ENCODE peak calls at places on chromosomes 11 and 22, in five cellular contexts. B, F, M, J and K are unnamed samples.
A peak's percentile ranks its signal among the peaks of the same experiment; 100 is the strongest.

GRCh38 chr11:92329644-92330043 is 105.0 kb downstream of the FAT3 start:
- DNase-seq in B (no peak), M (no peak), F (no peak), J (no peak), K (no peak)

GRCh38 chr11:13169709-13170108 is 107.9 kb upstream of the BMAL1 start:
- DNase-seq in F (no peak), M (no peak), J (no peak), B (no peak), K (no peak)

GRCh38 chr22:35154937-35155387 is 89.0 kb downstream of the ISX start:
- DNase-seq in F (peak; percentile 56), M (peak; percentile 68), J (no peak), B (no peak), K (peak; percentile 68)

GRCh38 chr11:96755752-96756151 is 365.9 kb downstream of the JRKL start:
- DNase-seq in M (no peak), B (no peak), F (no peak), J (no peak), K (no peak)

GRCh38 chr11:118791015-118791960 is at the start of gene DDX6:
- DNase-seq in B (peak; percentile 93), F (peak; percentile 96), J (peak; percentile 84), M (peak; percentile 94), K (peak; percentile 84)

GRCh38 chr22:41094036-41094435 is 1.6 kb downstream of the EP300 start:
- DNase-seq in J (no peak), B (no peak), M (no peak), F (no peak), K (peak; percentile 55)

GRCh38 chr11:60378359-60378758 is at the start of gene MS4A7:
- DNase-seq in M (no peak), F (peak; percentile 70), J (no peak), B (no peak), K (no peak)

GRCh38 chr11:69041516-69041915 is 7.2 kb upstream of the TPCN2 start:
- DNase-seq in B (no peak), J (no peak), M (no peak), F (no peak), K (no peak)

GRCh38 chr11:124886978-124887666 is 10.5 kb downstream of the ROBO4 start:
- DNase-seq in B (no peak), M (no peak), J (no peak), F (no peak), K (no peak)

GRCh38 chr11:79182794-79183193 is 258.0 kb downstream of the TENM4 start:
- DNase-seq in B (no peak), M (no peak), J (no peak), F (no peak), K (no peak)

GRCh38 chr11:121795206-121795605 is 320.8 kb downstream of the BLID start:
- DNase-seq in M (no peak), B (no peak), J (no peak), F (no peak), K (no peak)

GRCh38 chr11:73331138-73331916 is 23.3 kb downstream of the ARHGEF17 start:
- DNase-seq in B (no peak), M (no peak), F (no peak), J (no peak), K (no peak)

GRCh38 chr11:124535552-124536232 is 7.8 kb downstream of the OR8B12 start:
- DNase-seq in F (no peak), J (no peak), B (no peak), M (no peak), K (no peak)

GRCh38 chr22:44002324-44002723 is 21.8 kb upstream of the PARVB start:
- DNase-seq in M (no peak), F (peak; percentile 20), B (no peak), J (no peak), K (no peak)

GRCh38 chr22:29155966-29156365 is 49.7 kb upstream of the EMID1 start:
- DNase-seq in F (no peak), B (no peak), M (no peak), J (no peak), K (no peak)

GRCh38 chr22:36026741-36027140 is 1.9 kb downstream of the RBFOX2 start:
- DNase-seq in M (no peak), F (no peak), J (no peak), B (no peak), K (no peak)

GRCh38 chr11:45110562-45110961 is 35.9 kb upstream of the PRDM11 start:
- DNase-seq in J (peak; percentile 41), M (no peak), F (no peak), B (peak; percentile 35), K (peak; percentile 82)

DNA sequence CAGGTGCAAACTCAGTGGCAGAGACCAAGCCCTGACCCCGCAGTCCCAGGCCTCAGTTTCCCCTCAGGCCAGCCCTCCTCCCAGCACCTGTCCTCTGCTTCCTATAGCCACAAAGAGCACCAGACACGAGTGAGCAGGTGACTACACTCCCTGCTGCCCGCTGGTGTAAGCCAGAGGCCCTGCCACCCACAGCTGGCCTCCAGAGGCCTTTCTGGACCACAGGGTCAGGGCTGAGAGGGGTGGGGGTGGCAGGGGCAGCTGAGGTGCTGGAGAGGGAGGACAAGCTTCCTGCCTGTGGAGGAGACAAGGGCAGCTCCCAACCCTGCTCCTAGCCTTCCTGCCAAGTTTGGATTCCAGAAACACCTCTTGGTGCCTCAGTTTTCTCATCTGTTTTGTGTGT is 31.3 kb upstream of the WNT7B start:
- DNase-seq in J (no peak), B (no peak), F (no peak), M (no peak), K (no peak)
- H3K4me1 ChIP-seq in J (peaks cover 7% of the 10 kb centered on the region), B (peaks cover 21% of the 10 kb centered on the region), F (peaks cover 49% of the 10 kb centered on the region), M (peaks cover 21% of the 10 kb centered on the region), K (peaks cover 7% of the 10 kb centered on the region)

DNA sequence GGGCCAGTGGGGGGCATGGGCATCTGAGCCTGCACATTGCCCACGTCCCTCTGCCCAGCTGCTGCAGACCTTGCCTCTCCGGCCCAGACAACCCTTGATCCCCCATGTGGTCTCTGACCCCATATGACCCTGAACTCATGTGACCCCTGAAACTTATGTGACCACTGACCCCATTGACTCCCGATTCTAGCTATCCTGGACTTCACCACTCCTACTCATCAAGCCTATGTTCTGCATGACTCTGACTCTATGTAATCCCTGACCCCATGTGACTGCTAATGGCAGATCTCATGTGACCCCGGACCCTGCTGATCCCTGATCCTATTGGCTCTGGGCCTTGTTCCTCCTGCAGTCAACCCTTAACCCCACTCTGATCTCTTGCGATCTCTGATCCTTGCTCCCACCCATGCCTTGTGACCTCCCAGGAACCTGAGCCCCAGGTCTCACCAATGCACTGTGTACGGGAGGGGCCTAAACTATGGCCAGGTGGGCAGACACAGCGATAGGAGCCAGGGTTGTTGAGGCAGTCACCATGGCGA is 5.7 kb downstream of the LTBP3 start:
- DNase-seq in B (no peak), J (no peak), M (no peak), F (no peak), K (peak; percentile 53)
- H3K4me1 ChIP-seq in B (peaks cover 78% of the 10 kb centered on the region), J (peaks cover 28% of the 10 kb centered on the region), M (peaks cover 19% of the 10 kb centered on the region), F (peaks cover 49% of the 10 kb centered on the region), K (no peaks in the 10 kb centered on the region)

DNA sequence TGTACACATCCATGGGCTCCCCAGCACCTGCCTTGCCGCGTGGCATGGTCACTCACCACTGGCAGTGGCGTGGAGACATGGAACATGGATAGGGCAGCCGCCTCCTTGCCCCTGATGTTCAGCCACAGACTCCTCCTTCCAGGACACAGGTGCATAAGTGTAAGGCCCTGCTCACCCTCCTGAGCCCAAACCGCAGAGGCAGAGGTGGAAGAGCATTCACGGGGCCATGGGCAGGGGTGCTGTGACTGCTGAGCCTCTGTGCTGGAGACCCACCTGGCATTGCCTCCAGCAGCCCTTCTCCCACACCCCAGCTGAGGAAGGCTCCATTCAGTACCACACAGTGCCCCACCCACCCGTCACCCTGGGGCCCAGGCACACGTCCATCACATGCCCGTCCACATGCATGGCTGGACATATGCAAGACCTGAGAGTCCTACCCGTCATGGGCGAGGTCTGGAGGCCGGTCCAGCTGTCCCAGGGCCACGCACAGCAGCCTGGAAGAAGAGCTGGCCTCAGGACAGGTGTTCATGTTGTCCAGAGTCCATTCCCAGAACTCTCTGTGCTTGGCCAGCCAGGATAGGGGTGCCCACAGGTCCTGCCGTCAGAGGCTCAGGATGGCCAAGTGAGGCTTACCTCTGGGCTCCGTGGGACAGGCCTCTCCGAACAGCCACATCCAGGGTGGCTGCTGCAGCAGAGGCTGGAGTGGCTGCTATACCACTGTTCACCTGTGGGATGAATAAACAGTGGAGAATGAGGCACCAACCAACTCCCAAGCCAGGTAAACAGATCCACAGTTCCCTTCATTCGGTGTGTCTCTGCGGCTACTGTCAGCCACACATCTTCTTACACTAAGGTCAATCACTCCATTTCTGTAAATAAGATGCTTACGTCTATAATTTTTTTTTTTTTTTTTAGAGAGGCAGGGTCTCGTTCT is 1.7 kb upstream of the TUBGCP6 start:
- DNase-seq in J (no peak), F (no peak), M (no peak), B (no peak), K (no peak)
- H3K4me1 ChIP-seq in J (peaks cover 46% of the 10 kb centered on the region), F (peaks cover 72% of the 10 kb centered on the region), M (peaks cover 59% of the 10 kb centered on the region), B (peaks cover 60% of the 10 kb centered on the region), K (peaks cover 12% of the 10 kb centered on the region)

DNA sequence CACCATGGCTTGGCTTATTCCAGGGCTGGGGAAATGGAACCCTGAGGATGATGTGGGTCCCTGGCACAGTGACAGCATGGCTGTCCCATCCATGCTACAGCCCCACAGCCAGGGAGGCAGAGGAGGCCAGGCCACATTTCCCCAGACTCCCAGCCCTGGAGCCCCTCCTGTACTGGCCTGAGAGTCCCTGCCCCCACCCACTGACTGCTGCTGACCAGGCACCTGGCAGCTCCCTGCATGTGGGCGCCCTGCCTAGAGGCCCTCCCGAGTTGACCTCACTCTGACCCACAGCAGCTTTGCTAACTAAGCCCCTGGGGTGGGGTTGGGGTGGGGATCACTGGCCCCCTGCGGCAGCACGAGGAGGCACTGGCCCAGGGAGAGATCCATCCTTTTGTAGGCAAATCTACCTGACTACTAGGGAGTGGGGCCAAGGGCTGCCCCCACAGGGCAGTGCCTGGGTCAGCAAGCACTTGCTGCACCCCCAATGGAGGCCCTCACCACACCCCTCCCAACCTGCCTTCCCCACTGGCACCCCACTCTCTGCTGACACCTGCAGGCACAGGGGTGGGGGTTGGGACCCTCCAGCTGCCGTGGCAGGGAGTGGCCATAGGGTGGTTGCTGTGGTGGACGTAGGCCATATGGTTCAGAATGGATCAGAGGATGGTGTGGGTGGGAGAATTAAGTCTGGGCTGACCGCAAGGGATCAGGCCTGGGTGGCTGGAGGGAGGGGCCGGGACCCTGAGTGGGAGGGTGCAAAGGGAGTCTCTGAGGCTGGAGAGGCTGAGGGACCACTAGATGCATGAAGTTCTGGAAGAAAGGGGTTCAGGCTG is 17.4 kb downstream of the ARVCF start:
- DNase-seq in M (peak; percentile 20), B (no peak), F (no peak), J (no peak), K (no peak)
- H3K4me1 ChIP-seq in M (no peaks in the 10 kb centered on the region), B (no peaks in the 10 kb centered on the region), F (peaks cover 28% of the 10 kb centered on the region), J (no peaks in the 10 kb centered on the region), K (no peaks in the 10 kb centered on the region)

GRCh38 chr11:76810151-76810853 is 27.1 kb downstream of the TSKU start:
- DNase-seq in F (no peak), M (no peak), B (peak; percentile 22), J (no peak), K (peak; percentile 73)
- H3K4me1 ChIP-seq in F (peaks cover 21% of the 10 kb centered on the region), M (no peaks in the 10 kb centered on the region), B (peaks cover under 1% of the 10 kb centered on the region), J (no peaks in the 10 kb centered on the region), K (no peaks in the 10 kb centered on the region)

DNA sequence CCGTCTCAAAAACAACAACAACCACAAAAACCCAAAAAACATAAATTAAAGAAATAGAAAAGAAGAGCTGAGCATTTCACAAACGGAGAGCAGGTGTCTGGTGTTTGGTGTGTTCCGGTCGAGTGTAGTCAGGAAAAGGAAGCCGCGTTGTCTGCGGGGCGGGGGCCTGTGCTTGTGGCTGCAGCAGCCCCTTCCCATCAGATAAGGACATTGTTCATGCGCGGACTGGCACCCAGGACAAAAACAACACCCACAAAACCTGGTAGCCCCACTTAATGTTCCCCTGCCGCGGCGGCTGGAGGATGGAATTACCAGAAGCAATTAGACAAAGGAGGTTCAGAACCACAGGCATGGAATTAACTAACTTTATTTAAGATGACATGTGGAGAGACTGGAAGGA is 29.9 kb downstream of the KRTAP5-5 start:
- DNase-seq in B (no peak), F (peak; percentile 32), M (no peak), J (peak; percentile 10), K (no peak)
- H3K4me1 ChIP-seq in B (peaks cover 10% of the 10 kb centered on the region), F (no peaks in the 10 kb centered on the region), M (no peaks in the 10 kb centered on the region), J (no peaks in the 10 kb centered on the region), K (no peaks in the 10 kb centered on the region)